ENCODE peak calls at places on chromosomes 6 and 20, in ten cellular contexts. N, C, R, H, M, K, D, E, T and I are unnamed samples.

GRCh38 chr20:20488388-20488787 is 120.5 kb downstream of the INSM1 start:
- DNase-seq in N (no peak), C (no peak), R (no peak), H (no peak), M (peak), K (no peak), D (no peak), E (no peak), T (no peak), I (no peak)

GRCh38 chr6:170135461-170135820 is 155.4 kb downstream of the DLL1 start:
- DNase-seq in N (no peak), C (no peak), R (no peak), H (no peak), M (no peak), K (no peak), D (no peak), E (no peak), T (no peak), I (no peak)

GRCh38 chr6:36444470-36444869 is 1.7 kb downstream of the KCTD20 start:
- DNase-seq in N (no peak), C (no peak), R (no peak), H (peak), M (no peak), K (peak), D (no peak), E (no peak), T (no peak), I (no peak)

GRCh38 chr6:127343753-127344659 is 597 bp upstream of the ECHDC1 start:
- DNase-seq in N (no peak), C (no peak), R (peak), H (peak), M (peak), K (peak), D (no peak), E (no peak), T (no peak), I (peak)

GRCh38 chr6:37576336-37576737 is 76.6 kb upstream of the CCDC167 start:
- DNase-seq in N (no peak), C (no peak), R (no peak), H (peak), M (peak), K (peak), D (no peak), E (no peak), T (no peak), I (peak)

GRCh38 chr6:81384921-81385320 is 367.6 kb downstream of the TENT5A start:
- DNase-seq in N (no peak), C (no peak), R (no peak), H (no peak), M (no peak), K (no peak), D (no peak), E (no peak), T (no peak), I (no peak)

GRCh38 chr20:23826541-23827018 is at the start of gene CST2:
- DNase-seq in N (no peak), C (no peak), R (no peak), H (peak), M (peak), K (no peak), D (no peak), E (no peak), T (no peak), I (no peak)

GRCh38 chr20:33561981-33562601 is 72.2 kb downstream of the CBFA2T2 start:
- DNase-seq in N (peak), C (no peak), R (peak), H (peak), M (peak), K (peak), D (no peak), E (peak), T (peak), I (peak)

GRCh38 chr6:166167801-166168615 is at the start of gene TBXT:
- DNase-seq in N (no peak), C (no peak), R (no peak), H (no peak), M (no peak), K (no peak), D (no peak), E (no peak), T (no peak), I (no peak)

GRCh38 chr20:62066339-62066982 is 780 bp upstream of the TAF4 start:
- DNase-seq in N (peak), C (no peak), R (peak), H (no peak), M (peak), K (no peak), D (peak), E (peak), T (peak), I (peak)

GRCh38 chr6:110491644-110492317 is 15.4 kb upstream of the SLC22A16 start:
- DNase-seq in N (no peak), C (no peak), R (no peak), H (peak), M (peak), K (peak), D (no peak), E (no peak), T (no peak), I (no peak)

GRCh38 chr6:15062311-15063252 is 183.3 kb upstream of the JARID2 start:
- DNase-seq in N (no peak), C (no peak), R (no peak), H (peak), M (peak), K (peak), D (no peak), E (peak), T (no peak), I (peak)

GRCh38 chr6:140050232-140050995 is 676.0 kb upstream of the CITED2 start:
- DNase-seq in N (no peak), C (no peak), R (no peak), H (peak), M (peak), K (peak), D (no peak), E (no peak), T (no peak), I (peak)

GRCh38 chr20:12699374-12700228 is 309.2 kb upstream of the SPTLC3 start:
- DNase-seq in N (no peak), C (no peak), R (peak), H (no peak), M (no peak), K (no peak), D (no peak), E (no peak), T (no peak), I (no peak)